ENCODE peak calls at places on chromosomes 13 and 19, in five cellular contexts. Q is HCT116, L is A549, J is endothelial cell of umbilical vein, V is neural progenitor cell. Y is an unnamed sample.

GRCh38 chr13:98142427-98143156 is at the start of gene FARP1:
- DNase-seq in L (peak; percentile 54), J (peak; percentile 55), V (peak; percentile 94), Q (peak; percentile 27), Y (peak; percentile 33)

GRCh38 chr19:16883518-16883917 is 5.3 kb upstream of the F2RL3 start:
- DNase-seq in Q (no peak), J (no peak), L (no peak), V (no peak), Y (no peak)

GRCh38 chr19:13007292-13008045 is 12.2 kb downstream of the NFIX start:
- DNase-seq in V (no peak), L (no peak), J (no peak), Q (no peak), Y (no peak)

GRCh38 chr19:17938092-17938845 is 5.5 kb downstream of the CCDC124 start:
- DNase-seq in Q (peak; percentile 59), J (peak; percentile 64), L (peak; percentile 76), V (peak; percentile 79), Y (peak; percentile 37)

GRCh38 chr13:97574926-97575325 is 141.0 kb downstream of the RAP2A start:
- DNase-seq in L (peak; percentile 32), Q (peak; percentile 31), J (peak; percentile 20), V (peak; percentile 53), Y (no peak)

GRCh38 chr13:94435604-94436226 is 43.8 kb downstream of the DCT start:
- DNase-seq in J (peak; percentile 43), L (peak; percentile 37), Q (peak; percentile 34), V (peak; percentile 61), Y (no peak)

GRCh38 chr19:56874530-56874929 is 34.0 kb upstream of the PEG3 start:
- DNase-seq in Q (no peak), V (no peak), L (no peak), J (no peak), Y (no peak)

GRCh38 chr19:6767357-6768235 is at the start of gene SH2D3A:
- DNase-seq in Q (peak; percentile 96), V (peak; percentile 96), L (peak; percentile 96), J (peak; percentile 37), Y (no peak)

GRCh38 chr13:26011996-26012688 is 39.7 kb downstream of the SHISA2 start:
- DNase-seq in V (no peak), Q (no peak), L (no peak), J (no peak), Y (no peak)

GRCh38 chr13:87331178-87331577 is 340.0 kb upstream of the SLITRK5 start:
- DNase-seq in Q (no peak), J (no peak), V (no peak), L (no peak), Y (no peak)

GRCh38 chr13:82654851-82655517 is 1227.3 kb downstream of the SLITRK1 start:
- DNase-seq in J (no peak), L (no peak), Q (no peak), V (no peak), Y (no peak)

GRCh38 chr19:55461974-55462628 is 659 bp upstream of the ISOC2 start:
- DNase-seq in V (no peak), Q (no peak), L (peak; percentile 61), J (peak; percentile 57), Y (no peak)

GRCh38 chr19:3699071-3699740 is 1.1 kb downstream of the PIP5K1C start:
- DNase-seq in J (peak; percentile 18), L (no peak), V (peak; percentile 39), Q (no peak), Y (peak; percentile 20)

GRCh38 chr19:2627319-2627829 is 75.1 kb downstream of the GNG7 start:
- DNase-seq in V (no peak), J (peak; percentile 94), Q (peak; percentile 92), L (peak; percentile 81), Y (no peak)

GRCh38 chr19:2629491-2630351 is 72.8 kb downstream of the GNG7 start:
- DNase-seq in J (no peak), L (no peak), Q (no peak), V (no peak), Y (no peak)

GRCh38 chr19:2627855-2628254 is 74.6 kb downstream of the GNG7 start:
- DNase-seq in L (no peak), J (no peak), V (no peak), Q (no peak), Y (no peak)

GRCh38 chr19:2630352-2631001 is 72.0 kb downstream of the GNG7 start:
- DNase-seq in J (no peak), Q (no peak), L (no peak), V (no peak), Y (no peak)

DNA sequence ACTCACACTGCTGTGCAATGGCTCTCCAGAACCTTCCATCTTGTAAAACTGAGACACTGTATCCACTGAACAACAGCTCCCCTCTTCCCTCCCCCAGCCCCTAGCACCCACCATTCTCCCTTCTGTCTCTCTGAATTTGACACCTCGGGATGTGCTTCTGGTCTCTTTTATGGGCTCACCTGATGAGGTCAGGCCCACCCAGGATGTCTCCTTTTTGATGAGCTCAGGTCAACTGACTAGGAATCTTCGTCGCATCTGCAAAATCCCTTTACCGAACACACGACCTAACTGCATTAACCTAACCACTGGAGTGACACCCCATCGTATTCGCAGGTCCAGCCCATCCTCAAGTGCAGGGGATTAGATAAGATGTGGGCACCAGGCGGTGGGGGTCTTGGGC is 73.9 kb downstream of the GNG7 start:
- DNase-seq in L (no peak), J (no peak), V (no peak), Q (no peak), Y (no peak)
- H3K27ac ChIP-seq in L (no peak overlapping the region), J (no peak overlapping the region), V (no peak overlapping the region), Q (no peak overlapping the region), Y (peak overlapping the region; percentile 73)

DNA sequence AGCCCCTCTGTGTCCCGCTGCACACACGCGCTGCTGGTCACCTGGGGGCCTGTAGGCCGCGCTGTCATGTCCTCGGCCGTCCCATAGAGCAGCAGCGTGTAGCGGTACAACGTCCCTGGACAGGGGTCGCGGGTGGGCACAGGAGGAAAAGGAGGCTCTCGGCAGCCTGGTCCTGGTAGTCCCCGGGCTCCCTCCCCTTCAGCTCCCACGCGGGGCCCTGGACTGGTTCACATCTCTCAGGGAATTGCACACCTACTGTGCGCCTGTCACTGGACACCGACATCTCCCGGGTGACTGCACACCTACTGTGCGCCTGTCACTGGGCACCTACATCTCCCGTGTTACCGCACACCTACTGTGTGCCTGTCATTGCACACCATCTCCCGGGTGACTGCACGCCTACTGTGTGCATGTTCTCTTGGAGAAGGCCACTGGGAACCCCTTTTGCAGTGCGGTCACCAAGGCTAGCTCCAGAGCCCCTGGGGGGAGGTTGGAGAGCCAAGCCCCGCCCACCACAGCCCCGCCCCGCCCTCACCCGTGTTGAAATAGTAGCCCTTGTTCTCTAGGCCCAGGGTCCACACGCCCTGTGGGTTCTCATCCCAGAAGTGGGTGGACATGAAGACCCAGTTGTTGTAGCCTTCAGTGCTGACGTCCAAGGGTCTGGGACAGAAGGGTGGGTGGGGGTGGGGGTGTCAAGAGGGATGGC is 3.5 kb upstream of the C19orf25 start:
- DNase-seq in V (no peak), L (no peak), J (no peak), Q (no peak), Y (no peak)
- H3K27ac ChIP-seq in V (no peak overlapping the region), L (no peak overlapping the region), J (no peak overlapping the region), Q (no peak overlapping the region), Y (no peak overlapping the region)

GRCh38 chr13:113819341-113819730 is 44.5 kb downstream of the GAS6 start:
- DNase-seq in J (no peak), Q (no peak), L (no peak), V (no peak), Y (no peak)

GRCh38 chr13:113821847-113822246 is 42.0 kb downstream of the GAS6 start:
- DNase-seq in Q (no peak), L (no peak), J (no peak), V (no peak), Y (no peak)

GRCh38 chr13:113820813-113821651 is 42.8 kb downstream of the GAS6 start:
- DNase-seq in L (peak; percentile 69), Q (no peak), J (peak; percentile 41), V (no peak), Y (peak; percentile 84)

GRCh38 chr13:113818700-113819295 is 45.1 kb downstream of the GAS6 start:
- DNase-seq in Q (no peak), J (no peak), V (no peak), L (no peak), Y (no peak)

DNA sequence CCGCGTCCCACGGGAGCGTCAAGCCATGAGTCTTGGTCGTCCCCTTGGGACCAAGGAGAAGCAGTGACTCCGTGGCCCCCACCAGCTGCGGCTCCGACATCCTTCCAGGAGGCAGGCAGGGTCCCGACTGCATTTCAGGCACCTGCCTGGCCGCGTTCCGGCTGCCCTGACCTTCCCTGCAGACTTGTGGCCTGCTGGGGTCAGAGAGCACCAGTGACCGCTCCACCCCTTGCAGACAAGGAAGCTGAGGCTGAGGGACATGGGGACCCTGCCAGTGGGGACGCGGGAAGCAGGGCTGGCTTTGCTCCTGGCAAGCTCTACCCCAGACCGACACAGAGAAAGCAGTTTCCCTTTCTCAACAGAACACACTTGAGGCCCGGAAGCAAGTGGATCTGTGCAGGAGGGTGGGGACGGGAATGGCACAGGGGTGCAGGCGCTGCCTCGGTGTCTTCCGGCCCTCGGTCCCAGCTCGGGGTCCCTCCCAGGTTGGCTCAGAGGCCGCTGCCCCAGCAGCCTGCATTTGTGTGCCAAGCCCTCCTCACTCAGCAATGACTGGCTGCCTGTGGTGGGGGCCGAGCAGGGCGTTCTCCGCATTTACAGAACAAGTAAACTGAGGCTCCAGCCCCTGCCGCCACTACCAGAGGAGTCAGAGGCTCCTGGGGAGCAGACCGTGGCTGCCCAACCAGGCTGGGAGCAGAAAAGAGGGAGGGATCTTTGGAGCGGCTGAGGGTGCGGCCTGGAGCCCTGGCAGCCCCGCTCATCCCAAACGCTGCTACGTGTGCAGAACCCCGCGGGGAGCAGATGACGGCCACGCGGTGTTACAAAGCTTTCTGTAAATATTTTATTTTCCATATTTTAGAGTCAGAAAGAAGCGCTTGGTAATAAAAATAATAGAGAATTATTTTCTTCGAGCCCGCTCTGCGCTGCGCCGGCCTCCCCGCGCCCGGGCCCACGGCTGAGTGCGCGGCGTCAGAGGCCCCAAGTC is 43.9 kb downstream of the GAS6 start:
- DNase-seq in V (no peak), L (no peak), Q (no peak), J (no peak), Y (no peak)
- H3K27ac ChIP-seq in V (no peak overlapping the region), L (peak overlapping the region; percentile 92), Q (no peak overlapping the region), J (no peak overlapping the region), Y (peak overlapping the region; percentile 75)

GRCh38 chr19:44717603-44718002 is 18.7 kb downstream of the CEACAM16 start:
- DNase-seq in V (no peak), Q (no peak), L (no peak), J (no peak), Y (no peak)
- H3K27ac ChIP-seq in V (no peak overlapping the region), Q (no peak overlapping the region), L (peak overlapping the region; percentile 93), J (peak overlapping the region; percentile 100), Y (no peak overlapping the region)

DNA sequence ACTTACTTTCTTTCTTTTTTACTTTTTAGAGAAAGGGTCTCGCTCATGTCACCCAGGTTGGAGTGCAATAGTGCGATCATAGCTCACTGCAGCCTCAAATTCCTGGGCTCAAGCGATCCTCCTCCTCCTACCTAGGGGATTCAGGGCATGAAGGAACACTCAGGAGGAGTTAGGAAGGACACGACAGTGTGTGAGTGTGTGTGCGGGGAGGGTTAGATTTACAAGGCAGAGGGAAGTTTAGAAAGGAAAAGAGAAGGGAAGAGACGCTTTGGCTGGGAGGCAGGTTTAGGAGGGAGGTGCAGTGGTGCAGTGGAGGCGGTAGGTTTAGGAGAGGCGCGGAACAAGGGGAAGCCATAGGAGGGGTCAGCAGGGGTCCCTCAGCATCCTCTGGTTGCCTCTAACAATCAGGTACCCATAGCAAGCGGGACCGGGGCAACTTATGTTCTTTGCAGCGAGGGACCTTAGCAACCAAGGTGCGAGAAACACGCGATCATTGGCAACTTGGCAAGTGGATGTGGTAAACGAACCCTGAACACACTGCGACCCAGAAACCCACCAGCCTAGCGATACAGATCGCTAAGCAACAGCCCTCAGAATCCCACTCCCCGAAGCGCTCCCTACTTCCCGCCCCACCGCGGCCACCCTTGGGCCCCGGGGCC is 501 bp downstream of the SIRT2 start:
- DNase-seq in L (no peak), V (peak; percentile 31), J (no peak), Q (no peak), Y (no peak)
- H3K27ac ChIP-seq in L (peak overlapping the region; percentile 77), V (no peak overlapping the region), J (peak overlapping the region; percentile 86), Q (peak overlapping the region; percentile 31), Y (peak overlapping the region; percentile 99)

GRCh38 chr19:52665047-52665446 is 26.9 kb upstream of the ZNF83 start:
- DNase-seq in L (no peak), Q (no peak), J (no peak), V (no peak), Y (no peak)
- H3K27ac ChIP-seq in L (no peak overlapping the region), Q (peak overlapping the region; percentile 44), J (no peak overlapping the region), V (peak overlapping the region; percentile 30), Y (no peak overlapping the region)

Y was measured in substantia nigra.